ENCODE peak calls at places on chromosomes 7 and 10, in five cellular contexts. One of them, this sample, is unnamed.

GRCh38 chr7:38545977-38546376 is 85.2 kb downstream of the AMPH start:
- DNase-seq in HepG2: no peak
- DNase-seq in stomach: no peak
- DNase-seq in kidney: no peak
- DNase-seq in GM23248: no peak
- DNase-seq in this sample: no peak

GRCh38 chr10:6044651-6045599 is 17.2 kb downstream of the IL2RA start:
- DNase-seq in HepG2: no peak
- DNase-seq in stomach: no peak
- DNase-seq in kidney: no peak
- DNase-seq in GM23248: no peak
- DNase-seq in this sample: no peak

GRCh38 chr7:130891254-130892094 is 157.5 kb upstream of the KLF14 start:
- DNase-seq in HepG2: no peak
- DNase-seq in stomach: peak; percentile 60
- DNase-seq in kidney: peak; percentile 89
- DNase-seq in GM23248: peak; percentile 99
- DNase-seq in this sample: peak; percentile 65

GRCh38 chr10:75165684-75166622 is 44.6 kb upstream of the VDAC2 start:
- DNase-seq in HepG2: no peak
- DNase-seq in stomach: no peak
- DNase-seq in kidney: no peak
- DNase-seq in GM23248: no peak
- DNase-seq in this sample: no peak

GRCh38 chr7:149707448-149707886 is 65.9 kb downstream of the ZNF467 start:
- DNase-seq in HepG2: peak; percentile 18
- DNase-seq in stomach: no peak
- DNase-seq in kidney: no peak
- DNase-seq in GM23248: peak; percentile 13
- DNase-seq in this sample: no peak

GRCh38 chr10:58219875-58220274 is 47.8 kb downstream of the IPMK start:
- DNase-seq in HepG2: no peak
- DNase-seq in stomach: no peak
- DNase-seq in kidney: no peak
- DNase-seq in GM23248: peak; percentile 22
- DNase-seq in this sample: no peak

GRCh38 chr10:102133373-102134195 is 744 bp downstream of the PPRC1 start:
- DNase-seq in HepG2: peak; percentile 78
- DNase-seq in stomach: peak; percentile 63
- DNase-seq in kidney: peak; percentile 93
- DNase-seq in GM23248: peak; percentile 88
- DNase-seq in this sample: peak; percentile 90

GRCh38 chr10:3398825-3399646 is 226.5 kb upstream of the PITRM1 start:
- DNase-seq in HepG2: peak; percentile 84
- DNase-seq in stomach: no peak
- DNase-seq in kidney: peak; percentile 45
- DNase-seq in GM23248: peak; percentile 56
- DNase-seq in this sample: peak; percentile 51

GRCh38 chr7:113801751-113802150 is 117.1 kb downstream of the PPP1R3A start:
- DNase-seq in HepG2: no peak
- DNase-seq in stomach: no peak
- DNase-seq in kidney: no peak
- DNase-seq in GM23248: no peak
- DNase-seq in this sample: no peak

GRCh38 chr7:156927571-156928405 is 21.7 kb upstream of the NOM1 start:
- DNase-seq in HepG2: no peak
- DNase-seq in stomach: no peak
- DNase-seq in kidney: no peak
- DNase-seq in GM23248: no peak
- DNase-seq in this sample: no peak

GRCh38 chr7:149887311-149887710 is 13.5 kb downstream of the ATP6V0E2 start:
- DNase-seq in HepG2: no peak
- DNase-seq in stomach: no peak
- DNase-seq in kidney: no peak
- DNase-seq in GM23248: no peak
- DNase-seq in this sample: no peak

GRCh38 chr7:97982647-97983046 is 7.3 kb downstream of the OCM2 start:
- DNase-seq in HepG2: no peak
- DNase-seq in stomach: no peak
- DNase-seq in kidney: no peak
- DNase-seq in GM23248: no peak
- DNase-seq in this sample: no peak

GRCh38 chr10:112985701-112986510 is 35.9 kb downstream of the TCF7L2 start:
- DNase-seq in HepG2: no peak
- DNase-seq in stomach: no peak
- DNase-seq in kidney: no peak
- DNase-seq in GM23248: peak; percentile 78
- DNase-seq in this sample: no peak

GRCh38 chr7:116218051-116218645 is 7.8 kb downstream of the TES start:
- DNase-seq in HepG2: no peak
- DNase-seq in stomach: peak; percentile 76
- DNase-seq in kidney: no peak
- DNase-seq in GM23248: peak; percentile 66
- DNase-seq in this sample: no peak

GRCh38 chr10:3978174-3978573 is 193.2 kb upstream of the KLF6 start:
- DNase-seq in HepG2: no peak
- DNase-seq in stomach: no peak
- DNase-seq in kidney: no peak
- DNase-seq in GM23248: peak; percentile 71
- DNase-seq in this sample: no peak

GRCh38 chr7:80155374-80155773 is 20.7 kb downstream of the GNAI1 start:
- DNase-seq in HepG2: no peak
- DNase-seq in stomach: no peak
- DNase-seq in kidney: no peak
- DNase-seq in GM23248: no peak
- DNase-seq in this sample: no peak

GRCh38 chr10:92240289-92241157 is 50.4 kb downstream of the CPEB3 start:
- DNase-seq in HepG2: peak; percentile 75
- DNase-seq in stomach: peak; percentile 70
- DNase-seq in kidney: no peak
- DNase-seq in GM23248: peak; percentile 84
- DNase-seq in this sample: no peak

GRCh38 chr10:92239600-92240288 is 51.1 kb downstream of the CPEB3 start:
- DNase-seq in HepG2: no peak
- DNase-seq in stomach: peak; percentile 47
- DNase-seq in kidney: peak; percentile 83
- DNase-seq in GM23248: peak; percentile 69
- DNase-seq in this sample: peak; percentile 91

GRCh38 chr10:92239185-92239599 is 51.7 kb downstream of the CPEB3 start:
- DNase-seq in HepG2: no peak
- DNase-seq in stomach: no peak
- DNase-seq in kidney: no peak
- DNase-seq in GM23248: no peak
- DNase-seq in this sample: no peak

GRCh38 chr10:92238586-92239098 is 52.2 kb downstream of the CPEB3 start:
- DNase-seq in HepG2: peak; percentile 40
- DNase-seq in stomach: peak; percentile 50
- DNase-seq in kidney: peak; percentile 73
- DNase-seq in GM23248: peak; percentile 92
- DNase-seq in this sample: peak; percentile 62

DNA sequence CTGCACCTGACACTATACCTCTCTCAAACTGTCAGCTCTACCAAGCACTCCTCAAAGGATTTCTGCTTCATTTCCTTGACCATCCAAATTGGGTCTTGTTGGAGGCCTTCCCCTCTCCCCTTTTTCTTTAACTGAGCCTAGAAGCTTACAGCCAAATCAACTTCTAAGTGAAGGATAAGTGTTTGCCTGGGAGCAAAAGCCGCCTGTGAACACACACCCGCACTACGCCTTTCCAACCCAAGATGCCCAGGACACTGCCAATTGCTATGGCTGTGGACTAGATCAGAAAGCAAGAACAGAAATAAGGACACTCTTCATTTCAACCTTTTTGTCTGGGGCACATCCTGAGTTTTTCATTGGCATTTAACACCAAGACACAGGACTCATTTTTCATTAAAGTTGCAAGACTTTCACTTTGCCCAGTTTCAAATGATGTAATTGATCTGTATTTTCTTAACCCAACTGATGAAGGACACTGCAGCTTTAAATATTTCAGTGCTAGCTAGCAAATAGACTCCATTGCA is 52.8 kb downstream of the CPEB3 start:
- DNase-seq in HepG2: no peak
- DNase-seq in stomach: no peak
- DNase-seq in kidney: no peak
- DNase-seq in GM23248: no peak
- DNase-seq in this sample: no peak
- H3K4me3 ChIP-seq in HepG2: peak overlapping the region; percentile 91
- H3K4me3 ChIP-seq in stomach: peak overlapping the region; percentile 78
- H3K4me3 ChIP-seq in kidney: peak overlapping the region; percentile 87
- H3K4me3 ChIP-seq in GM23248: peak overlapping the region; percentile 97
- H3K4me3 ChIP-seq in this sample: no peak overlapping the region

GRCh38 chr10:79146611-79147130 is 77.9 kb downstream of the ZMIZ1 start:
- DNase-seq in HepG2: no peak
- DNase-seq in stomach: peak; percentile 82
- DNase-seq in kidney: peak; percentile 92
- DNase-seq in GM23248: peak; percentile 65
- DNase-seq in this sample: peak; percentile 89
- H3K36me3 ChIP-seq in HepG2: peaks cover 74% of the 10 kb centered on the region
- H3K36me3 ChIP-seq in stomach: peaks cover 33% of the 10 kb centered on the region
- H3K36me3 ChIP-seq in kidney: peaks cover 7% of the 10 kb centered on the region
- H3K36me3 ChIP-seq in GM23248: peaks cover under 1% of the 10 kb centered on the region
- H3K36me3 ChIP-seq in this sample: no peaks in the 10 kb centered on the region

DNA sequence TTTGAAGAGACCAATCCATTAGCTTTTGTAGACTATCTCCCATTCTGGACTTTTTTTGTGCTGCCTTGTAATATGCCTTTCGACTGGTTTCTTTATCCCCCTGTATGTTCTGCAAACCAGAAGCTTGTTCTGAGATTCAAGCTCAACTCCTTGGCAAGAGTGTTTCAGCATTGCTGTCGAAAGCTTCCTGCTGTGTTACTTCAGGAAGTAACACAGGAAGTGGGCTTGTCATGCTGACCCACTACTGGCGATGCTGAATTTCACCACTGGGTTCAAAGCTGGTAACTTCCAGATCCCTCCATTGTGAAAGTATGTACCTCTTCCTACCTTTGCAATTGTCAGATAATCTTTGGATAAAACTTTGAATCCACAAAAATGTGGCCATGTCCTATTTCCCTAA is 57.9 kb upstream of the INSYN2A start:
- DNase-seq in HepG2: no peak
- DNase-seq in stomach: no peak
- DNase-seq in kidney: no peak
- DNase-seq in GM23248: no peak
- DNase-seq in this sample: no peak
- H3K4me3 ChIP-seq in HepG2: no peak overlapping the region
- H3K4me3 ChIP-seq in stomach: no peak overlapping the region
- H3K4me3 ChIP-seq in kidney: no peak overlapping the region
- H3K4me3 ChIP-seq in GM23248: no peak overlapping the region
- H3K4me3 ChIP-seq in this sample: no peak overlapping the region

GRCh38 chr10:72223743-72224101 is 7.6 kb upstream of the ASCC1 start:
- DNase-seq in HepG2: no peak
- DNase-seq in stomach: no peak
- DNase-seq in kidney: no peak
- DNase-seq in GM23248: no peak
- DNase-seq in this sample: no peak
- H3K36me3 ChIP-seq in HepG2: peaks cover 12% of the 10 kb centered on the region
- H3K36me3 ChIP-seq in stomach: peaks cover 56% of the 10 kb centered on the region
- H3K36me3 ChIP-seq in kidney: peaks cover 5% of the 10 kb centered on the region
- H3K36me3 ChIP-seq in GM23248: no peaks in the 10 kb centered on the region
- H3K36me3 ChIP-seq in this sample: no peaks in the 10 kb centered on the region